ENCODE peak calls at places on chromosomes 2 and 18, in six cellular contexts. G is lower lobe of right lung, V is astrocyte of the spinal cord, C is IMR-90, W is dorsolateral prefrontal cortex, T is H1. S is an unnamed sample.

GRCh38 chr2:156896294-156896693 is 361.2 kb upstream of the GALNT5 start:
- DNase-seq in T (no peak), W (no peak), V (peak), G (no peak), C (peak), S (peak)

GRCh38 chr18:77023115-77023782 is 109.3 kb downstream of the MBP start:
- DNase-seq in W (no peak), T (no peak), C (no peak), V (peak), G (no peak), S (no peak)

GRCh38 chr2:241924069-241924908 is 54.8 kb downstream of the RTP5 start:
- DNase-seq in V (no peak), T (no peak), G (no peak), W (no peak), C (no peak), S (no peak)

GRCh38 chr18:35582899-35583558 is 1.5 kb downstream of the GALNT1 start:
- DNase-seq in W (no peak), C (peak), V (peak), G (no peak), T (no peak), S (peak)

GRCh38 chr2:57050007-57050406 is 866.2 kb downstream of the CCDC85A start:
- DNase-seq in W (no peak), C (no peak), G (no peak), V (no peak), T (no peak), S (no peak)

GRCh38 chr18:54948350-54948837 is 10.9 kb downstream of the CCDC68 start:
- DNase-seq in W (no peak), C (peak), V (no peak), G (no peak), T (no peak), S (no peak)

GRCh38 chr2:140567734-140568133 is 1563.1 kb downstream of the LRP1B start:
- DNase-seq in T (no peak), W (no peak), C (peak), G (no peak), V (peak), S (peak)

GRCh38 chr2:65724752-65725151 is 292.4 kb upstream of the SPRED2 start:
- DNase-seq in T (no peak), V (no peak), G (no peak), C (no peak), W (no peak), S (no peak)

GRCh38 chr18:42183746-42184145 is 228.7 kb downstream of the PIK3C3 start:
- DNase-seq in G (no peak), C (peak), W (no peak), T (no peak), V (peak), S (peak)

GRCh38 chr2:106963893-106964292 is 77.9 kb upstream of the ST6GAL2 start:
- DNase-seq in G (no peak), W (no peak), T (no peak), V (no peak), C (no peak), S (no peak)

GRCh38 chr18:77645170-77645872 is 395.7 kb downstream of the GALR1 start:
- DNase-seq in V (no peak), G (no peak), W (no peak), T (no peak), C (no peak), S (no peak)

GRCh38 chr2:143000599-143000998 is 123.1 kb downstream of the KYNU start:
- DNase-seq in T (no peak), G (no peak), W (no peak), V (no peak), C (no peak), S (no peak)

GRCh38 chr2:169095631-169096105 is 26.3 kb downstream of the DHRS9 start:
- DNase-seq in G (no peak), W (no peak), C (peak), T (no peak), V (peak), S (peak)

DNA sequence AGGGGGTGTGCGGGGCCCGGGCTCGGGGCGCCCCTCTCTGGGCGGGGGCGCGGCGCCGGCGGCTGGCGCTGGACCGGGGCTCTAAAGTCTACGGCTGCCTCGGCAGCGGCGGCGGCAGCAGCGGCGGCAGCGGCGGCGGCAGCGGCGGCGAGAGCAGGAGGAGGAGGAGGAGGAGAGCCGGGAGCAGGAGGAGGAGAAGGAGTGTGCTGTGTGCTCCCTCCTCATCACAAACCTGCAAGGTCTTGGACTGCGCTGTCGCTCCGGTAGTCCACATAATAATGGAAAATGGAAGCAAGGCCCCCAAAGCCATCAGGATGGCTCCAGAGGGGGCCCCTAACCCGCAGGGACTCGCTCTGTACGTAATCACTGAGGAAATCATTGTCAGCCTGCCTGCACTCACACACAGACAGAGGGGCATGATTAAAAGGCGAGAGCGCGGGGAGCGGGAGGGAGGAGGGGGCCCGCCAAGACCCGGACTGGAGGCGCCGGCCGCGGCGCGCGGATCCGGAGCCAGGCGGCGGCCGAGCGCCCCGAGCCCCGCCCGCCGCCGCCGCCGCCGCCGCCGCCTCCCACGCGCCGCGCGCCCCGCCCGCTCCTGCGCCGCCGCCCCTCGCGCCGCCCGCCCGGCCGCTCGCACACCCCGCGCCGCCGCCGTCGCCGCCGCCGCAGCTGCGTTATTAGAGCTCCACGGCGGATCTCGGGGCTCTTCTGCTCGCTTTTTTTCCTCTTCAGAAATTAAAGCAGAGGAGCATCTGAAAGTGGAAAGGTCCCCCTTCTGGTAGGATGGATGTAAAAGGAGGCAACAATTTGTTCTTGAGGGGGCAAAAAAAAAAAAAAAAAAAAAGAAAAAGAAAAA is at the start of gene ZNF521:
- DNase-seq in T (peak), V (peak), W (peak), G (peak), C (peak), S (peak)
- TF ChIP-seq CTCF in T (no peak), V (peak), W (no peak), G (peak), C (peak), S (peak)

DNA sequence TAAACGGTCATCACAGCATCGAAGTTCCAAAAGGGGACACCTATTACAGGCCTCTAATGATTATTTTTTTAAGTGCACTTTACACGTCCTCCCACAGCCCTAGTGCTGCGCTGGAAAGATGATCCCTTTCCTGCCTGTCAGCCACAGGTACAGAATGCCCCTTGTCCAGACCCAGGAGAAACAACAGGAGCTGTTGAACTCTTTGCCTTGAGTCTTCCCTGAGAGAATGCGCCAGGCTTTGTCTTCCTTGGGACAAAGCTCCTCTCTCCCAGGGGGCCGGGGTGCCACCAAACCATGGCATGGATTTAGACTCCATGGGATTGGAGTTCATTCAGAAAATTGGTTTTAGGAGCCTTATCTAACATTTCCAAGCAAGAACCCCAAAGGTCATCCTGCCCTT is 319.0 kb upstream of the SOX11 start:
- DNase-seq in W (no peak), V (peak), T (peak), G (no peak), C (no peak), S (no peak)
- H3K4me3 ChIP-seq in W (no peak), V (no peak), T (peak), G (no peak), C (no peak), S (no peak)

GRCh38 chr18:58385472-58385871 is 243.4 kb downstream of the ALPK2 start:
- DNase-seq in T (peak), C (no peak), V (no peak), G (no peak), W (peak), S (no peak)

GRCh38 chr18:58386780-58387179 is 242.1 kb downstream of the ALPK2 start:
- DNase-seq in V (no peak), G (no peak), W (peak), C (no peak), T (peak), S (no peak)

GRCh38 chr18:58388736-58389135 is 240.2 kb downstream of the ALPK2 start:
- DNase-seq in V (no peak), W (no peak), G (no peak), C (no peak), T (no peak), S (no peak)

GRCh38 chr18:58389745-58390144 is 239.1 kb downstream of the ALPK2 start:
- DNase-seq in V (no peak), G (no peak), W (no peak), C (no peak), T (no peak), S (no peak)

DNA sequence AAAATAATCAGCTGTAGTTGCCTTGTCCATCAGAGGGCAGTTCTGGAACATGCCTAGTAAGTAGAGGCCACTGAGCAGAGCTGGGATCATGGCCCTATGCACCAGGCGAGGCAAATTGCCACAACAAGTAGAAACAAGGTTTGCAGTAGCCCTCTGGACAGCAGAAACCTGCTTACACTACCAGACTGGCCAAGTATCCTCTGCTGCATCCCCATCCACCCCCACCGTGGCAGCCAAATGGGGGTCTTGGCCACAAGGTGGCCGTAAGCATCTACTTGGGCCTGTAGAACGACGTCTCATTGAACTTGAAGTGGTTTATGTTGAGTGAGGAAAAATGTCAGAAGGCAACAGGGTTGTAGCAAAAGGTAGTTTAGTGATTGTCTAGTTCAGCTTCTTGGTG is 241.2 kb downstream of the ALPK2 start:
- DNase-seq in T (peak), C (no peak), W (no peak), G (no peak), V (no peak), S (no peak)
- TF ChIP-seq CTCF in T (no peak), C (no peak), W (no peak), G (no peak), V (no peak), S (no peak)

GRCh38 chr2:88069117-88069516 is 1.5 kb downstream of the SMYD1 start:
- DNase-seq in G (no peak), W (no peak), C (no peak), V (no peak), T (no peak), S (no peak)

GRCh38 chr2:88067598-88067997 is at the start of gene SMYD1:
- DNase-seq in C (no peak), G (no peak), T (no peak), V (no peak), W (no peak), S (no peak)

GRCh38 chr2:88067189-88067588 is 436 bp upstream of the SMYD1 start:
- DNase-seq in T (no peak), V (no peak), W (no peak), G (no peak), C (no peak), S (no peak)

GRCh38 chr2:88066543-88066942 is 1.1 kb upstream of the SMYD1 start:
- DNase-seq in T (no peak), V (no peak), W (no peak), C (no peak), G (no peak), S (no peak)

DNA sequence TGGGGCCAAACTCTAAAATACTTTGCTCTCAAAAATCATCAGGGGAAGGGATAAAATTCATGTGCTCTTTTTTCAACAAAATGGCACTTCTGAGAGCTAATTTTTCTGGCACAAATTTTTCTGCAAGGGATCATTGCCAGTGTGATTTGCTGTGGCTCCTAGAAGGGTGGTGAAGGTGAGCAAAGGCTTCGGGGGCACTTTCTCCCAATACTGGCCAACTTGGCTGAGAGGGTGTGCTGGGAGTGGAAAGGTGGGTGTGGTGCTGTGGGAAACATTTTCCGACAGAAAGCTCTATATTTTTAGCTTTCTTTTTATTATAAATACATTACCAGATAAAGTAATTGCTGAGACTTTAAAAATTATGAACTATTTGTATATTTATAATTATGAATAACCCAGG is 419 bp downstream of the SMYD1 start:
- DNase-seq in G (no peak), C (no peak), W (no peak), V (no peak), T (no peak), S (no peak)
- H3K4me3 ChIP-seq in G (no peak), C (no peak), W (no peak), V (no peak), T (no peak), S (no peak)

GRCh38 chr2:228037915-228038314 is 143.6 kb downstream of the SPHKAP start:
- DNase-seq in V (no peak), T (no peak), W (no peak), G (no peak), C (no peak), S (no peak)

GRCh38 chr2:228040995-228041394 is 140.5 kb downstream of the SPHKAP start:
- DNase-seq in V (no peak), G (no peak), T (no peak), W (no peak), C (no peak), S (no peak)

DNA sequence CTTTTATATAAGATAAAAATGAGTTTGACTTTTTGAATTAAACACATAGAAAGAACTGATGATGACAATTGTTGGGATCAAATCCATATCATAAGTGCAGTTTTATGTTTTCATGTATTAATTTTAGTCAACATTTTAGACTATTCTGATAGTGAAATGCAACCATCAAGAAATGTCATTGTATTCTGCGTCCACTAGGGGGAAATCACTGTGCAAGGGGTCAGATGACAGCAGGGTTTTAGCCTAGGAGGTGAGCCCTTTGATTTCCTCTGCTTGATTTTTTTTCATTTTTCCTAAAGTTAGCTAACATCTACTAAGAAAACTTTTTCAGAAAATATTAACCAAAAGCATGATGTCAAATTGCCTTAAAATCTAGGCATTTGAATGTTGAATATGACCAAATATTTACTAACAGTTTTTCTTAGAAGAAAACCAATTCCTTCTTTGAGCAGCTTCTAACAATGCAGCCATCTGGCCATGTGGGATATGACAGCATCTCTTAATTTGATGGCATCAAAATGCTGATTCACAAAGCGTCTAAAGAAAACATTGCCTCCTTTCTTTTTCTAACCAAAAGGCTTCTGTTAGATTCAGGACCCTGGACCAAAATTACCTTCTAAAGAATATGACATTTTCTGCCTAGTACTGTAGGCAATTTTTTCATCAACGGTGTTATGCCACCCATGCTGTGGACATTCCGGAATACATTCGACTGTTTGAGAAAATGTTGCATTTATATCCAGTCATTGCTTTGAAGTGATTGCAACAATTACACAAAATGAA is 141.5 kb downstream of the SPHKAP start:
- DNase-seq in V (peak), W (no peak), G (no peak), C (no peak), T (no peak), S (peak)
- TF ChIP-seq CTCF in V (peak), W (peak), G (peak), C (peak), T (peak), S (peak)

GRCh38 chr2:27587025-27587424 is 4.2 kb downstream of the ZNF512 start:
- DNase-seq in W (no peak), G (no peak), C (no peak), V (no peak), T (no peak), S (no peak)

GRCh38 chr2:27583390-27583915 is 611 bp downstream of the ZNF512 start:
- DNase-seq in G (no peak), V (peak), T (no peak), C (peak), W (no peak), S (peak)

GRCh38 chr2:27582695-27583389 is at the start of gene ZNF512:
- DNase-seq in C (peak), W (peak), G (peak), T (peak), V (peak), S (peak)

GRCh38 chr2:27582129-27582694 is 630 bp upstream of the ZNF512 start:
- DNase-seq in W (no peak), V (no peak), C (no peak), G (no peak), T (no peak), S (no peak)

DNA sequence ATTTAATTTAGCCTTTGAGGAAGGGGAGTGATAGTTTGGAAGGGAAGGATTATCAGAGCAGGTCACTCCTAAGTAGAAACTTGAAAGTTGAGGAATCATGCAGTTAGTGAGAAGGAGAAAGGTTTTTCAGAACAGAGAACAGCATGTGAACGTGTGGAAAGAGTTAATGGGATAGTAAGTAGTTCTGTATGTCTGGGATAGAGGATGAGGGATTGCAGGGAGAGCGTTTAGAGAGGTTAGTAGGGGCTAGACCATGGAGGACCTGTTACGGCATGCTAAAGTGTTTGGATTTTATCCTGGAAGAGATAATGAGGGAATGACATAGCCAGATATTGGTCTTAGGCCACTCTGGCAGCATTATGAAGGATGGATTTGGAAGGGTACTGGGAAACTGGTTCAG is 1.8 kb downstream of the ZNF512 start:
- DNase-seq in C (no peak), T (no peak), V (no peak), G (no peak), W (no peak), S (no peak)
- H3K4me3 ChIP-seq in C (no peak), T (no peak), V (no peak), G (no peak), W (no peak), S (no peak)

GRCh38 chr2:126482582-126483464 is 173.1 kb upstream of the GYPC start:
- DNase-seq in C (no peak), T (peak), V (no peak), W (no peak), G (no peak), S (no peak)
- TF ChIP-seq CTCF in C (no peak), T (peak), V (no peak), W (no peak), G (no peak), S (no peak)

GRCh38 chr2:133568598-133568997 is 335 bp upstream of the NCKAP5 start:
- DNase-seq in W (no peak), C (no peak), T (no peak), G (no peak), V (no peak), S (no peak)
- H3K4me3 ChIP-seq in W (peak), C (peak), T (no peak), G (peak), V (peak), S (no peak)